ENCODE peak calls at places on chromosomes 13 and 19, in four cellular contexts. One of them, this sample, is unnamed.

GRCh38 chr13:39410089-39410901 is 192.7 kb downstream of the LHFPL6 start:
- DNase-seq in osteoblast: peak; percentile 37
- DNase-seq in cardiac fibroblast: peak; percentile 92
- DNase-seq in GM06990: no peak
- DNase-seq in this sample: no peak

GRCh38 chr19:13463296-13463695 is 43.0 kb downstream of the CACNA1A start:
- DNase-seq in GM06990: no peak
- DNase-seq in osteoblast: peak; percentile 87
- DNase-seq in cardiac fibroblast: peak; percentile 15
- DNase-seq in this sample: no peak

GRCh38 chr13:75482070-75482819 is at the start of gene TBC1D4:
- DNase-seq in cardiac fibroblast: peak; percentile 89
- DNase-seq in osteoblast: peak; percentile 94
- DNase-seq in GM06990: peak; percentile 89
- DNase-seq in this sample: peak; percentile 73

GRCh38 chr13:50685491-50685890 is 158.0 kb downstream of the DLEU7 start:
- DNase-seq in cardiac fibroblast: peak; percentile 54
- DNase-seq in GM06990: no peak
- DNase-seq in osteoblast: no peak
- DNase-seq in this sample: no peak

GRCh38 chr13:46795321-46795720 is 1.6 kb downstream of the ESD start:
- DNase-seq in cardiac fibroblast: no peak
- DNase-seq in osteoblast: no peak
- DNase-seq in GM06990: no peak
- DNase-seq in this sample: no peak

GRCh38 chr13:104057851-104058250 is 991.6 kb upstream of the SLC10A2 start:
- DNase-seq in osteoblast: no peak
- DNase-seq in GM06990: no peak
- DNase-seq in cardiac fibroblast: no peak
- DNase-seq in this sample: no peak

GRCh38 chr19:55005684-55006488 is 32.2 kb downstream of the GP6 start:
- DNase-seq in GM06990: peak; percentile 64
- DNase-seq in osteoblast: no peak
- DNase-seq in cardiac fibroblast: peak; percentile 65
- DNase-seq in this sample: peak; percentile 80

GRCh38 chr19:20367811-20368294 is 197.7 kb downstream of the ZNF737 start:
- DNase-seq in cardiac fibroblast: no peak
- DNase-seq in GM06990: no peak
- DNase-seq in osteoblast: no peak
- DNase-seq in this sample: no peak

GRCh38 chr19:38838208-38838985 is 6.8 kb upstream of the ECH1 start:
- DNase-seq in cardiac fibroblast: no peak
- DNase-seq in GM06990: no peak
- DNase-seq in osteoblast: peak; percentile 32
- DNase-seq in this sample: no peak

GRCh38 chr13:74573654-74574053 is 439.4 kb upstream of the KLF12 start:
- DNase-seq in GM06990: no peak
- DNase-seq in osteoblast: no peak
- DNase-seq in cardiac fibroblast: peak; percentile 15
- DNase-seq in this sample: no peak

GRCh38 chr13:97749174-97749573 is 204.3 kb upstream of the IPO5 start:
- DNase-seq in osteoblast: no peak
- DNase-seq in GM06990: no peak
- DNase-seq in cardiac fibroblast: peak; percentile 54
- DNase-seq in this sample: no peak

GRCh38 chr13:29543230-29544215 is 52.0 kb downstream of the SLC7A1 start:
- DNase-seq in osteoblast: no peak
- DNase-seq in cardiac fibroblast: peak; percentile 48
- DNase-seq in GM06990: peak; percentile 51
- DNase-seq in this sample: no peak

GRCh38 chr13:103803349-103803748 is 737.1 kb upstream of the SLC10A2 start:
- DNase-seq in GM06990: no peak
- DNase-seq in osteoblast: no peak
- DNase-seq in cardiac fibroblast: no peak
- DNase-seq in this sample: no peak

GRCh38 chr13:45626731-45627374 is 11.3 kb upstream of the ERICH6B start:
- DNase-seq in cardiac fibroblast: no peak
- DNase-seq in GM06990: no peak
- DNase-seq in osteoblast: peak; percentile 38
- DNase-seq in this sample: no peak

GRCh38 chr19:4575267-4575793 is 15.8 kb upstream of the SEMA6B start:
- DNase-seq in cardiac fibroblast: peak; percentile 99
- DNase-seq in osteoblast: peak; percentile 99
- DNase-seq in GM06990: no peak
- DNase-seq in this sample: peak; percentile 73

GRCh38 chr19:54364775-54365257 is at the start of gene LAIR1:
- DNase-seq in GM06990: peak; percentile 52
- DNase-seq in osteoblast: no peak
- DNase-seq in cardiac fibroblast: no peak
- DNase-seq in this sample: peak; percentile 81

GRCh38 chr19:4295972-4296771 is 6.0 kb downstream of the TMIGD2 start:
- DNase-seq in GM06990: no peak
- DNase-seq in cardiac fibroblast: no peak
- DNase-seq in osteoblast: peak; percentile 6
- DNase-seq in this sample: no peak

GRCh38 chr13:49457221-49457620 is 13.1 kb downstream of the SETDB2 start:
- DNase-seq in cardiac fibroblast: peak; percentile 39
- DNase-seq in osteoblast: no peak
- DNase-seq in GM06990: no peak
- DNase-seq in this sample: no peak

GRCh38 chr13:76707360-76707759 is 178.8 kb downstream of the KCTD12 start:
- DNase-seq in GM06990: no peak
- DNase-seq in osteoblast: no peak
- DNase-seq in cardiac fibroblast: peak; percentile 79
- DNase-seq in this sample: no peak

GRCh38 chr13:30165071-30165470 is 142.3 kb downstream of the KATNAL1 start:
- DNase-seq in osteoblast: no peak
- DNase-seq in cardiac fibroblast: no peak
- DNase-seq in GM06990: no peak
- DNase-seq in this sample: no peak

GRCh38 chr13:44752184-44752583 is 176.1 kb upstream of the TSC22D1 start:
- DNase-seq in cardiac fibroblast: no peak
- DNase-seq in osteoblast: no peak
- DNase-seq in GM06990: no peak
- DNase-seq in this sample: no peak

GRCh38 chr13:101424381-101425155 is 8.3 kb upstream of the NALCN start:
- DNase-seq in GM06990: no peak
- DNase-seq in osteoblast: no peak
- DNase-seq in cardiac fibroblast: no peak
- DNase-seq in this sample: no peak

GRCh38 chr19:29687897-29688728 is 22.9 kb downstream of the PLEKHF1 start:
- DNase-seq in osteoblast: peak; percentile 84
- DNase-seq in GM06990: no peak
- DNase-seq in cardiac fibroblast: peak; percentile 83
- DNase-seq in this sample: no peak

GRCh38 chr13:66689037-66689619 is 541.0 kb downstream of the PCDH9 start:
- DNase-seq in GM06990: no peak
- DNase-seq in cardiac fibroblast: peak; percentile 26
- DNase-seq in osteoblast: no peak
- DNase-seq in this sample: no peak

GRCh38 chr19:13974073-13974472 is 21.8 kb downstream of the DCAF15 start:
- DNase-seq in osteoblast: no peak
- DNase-seq in cardiac fibroblast: no peak
- DNase-seq in GM06990: no peak
- DNase-seq in this sample: no peak

GRCh38 chr13:23159587-23160240 is 21.1 kb upstream of the SGCG start:
- DNase-seq in osteoblast: no peak
- DNase-seq in GM06990: no peak
- DNase-seq in cardiac fibroblast: no peak
- DNase-seq in this sample: no peak

GRCh38 chr13:35699181-35699580 is 222.7 kb upstream of the MAB21L1 start:
- DNase-seq in GM06990: no peak
- DNase-seq in cardiac fibroblast: peak; percentile 67
- DNase-seq in osteoblast: peak; percentile 79
- DNase-seq in this sample: no peak

GRCh38 chr13:40518481-40518882 is 148.0 kb downstream of the FOXO1 start:
- DNase-seq in GM06990: peak; percentile 56
- DNase-seq in cardiac fibroblast: no peak
- DNase-seq in osteoblast: no peak
- DNase-seq in this sample: no peak

GRCh38 chr19:15445227-15445605 is 4.5 kb downstream of the WIZ start:
- DNase-seq in cardiac fibroblast: no peak
- DNase-seq in GM06990: no peak
- DNase-seq in osteoblast: no peak
- DNase-seq in this sample: no peak

GRCh38 chr19:8109455-8109854 is 39.9 kb downstream of the FBN3 start:
- DNase-seq in cardiac fibroblast: no peak
- DNase-seq in GM06990: no peak
- DNase-seq in osteoblast: peak; percentile 46
- DNase-seq in this sample: no peak

GRCh38 chr19:54430306-54431254 is 15.3 kb downstream of the TTYH1 start:
- DNase-seq in osteoblast: peak; percentile 92
- DNase-seq in GM06990: no peak
- DNase-seq in cardiac fibroblast: peak; percentile 30
- DNase-seq in this sample: no peak

GRCh38 chr19:843180-843835 is 2.5 kb downstream of the PRTN3 start:
- DNase-seq in osteoblast: no peak
- DNase-seq in cardiac fibroblast: no peak
- DNase-seq in GM06990: no peak
- DNase-seq in this sample: no peak

GRCh38 chr13:102690883-102691282 is 4.0 kb downstream of the METTL21C start:
- DNase-seq in GM06990: no peak
- DNase-seq in osteoblast: no peak
- DNase-seq in cardiac fibroblast: no peak
- DNase-seq in this sample: no peak

GRCh38 chr13:59477011-59477410 is 686.7 kb downstream of the DIAPH3 start:
- DNase-seq in osteoblast: no peak
- DNase-seq in cardiac fibroblast: peak; percentile 28
- DNase-seq in GM06990: no peak
- DNase-seq in this sample: no peak
- TF ChIP-seq CTCF in osteoblast: peak; percentile 30
- TF ChIP-seq CTCF in cardiac fibroblast: peak; percentile 60
- TF ChIP-seq CTCF in GM06990: peak; percentile 52
- TF ChIP-seq CTCF in this sample: no peak

DNA sequence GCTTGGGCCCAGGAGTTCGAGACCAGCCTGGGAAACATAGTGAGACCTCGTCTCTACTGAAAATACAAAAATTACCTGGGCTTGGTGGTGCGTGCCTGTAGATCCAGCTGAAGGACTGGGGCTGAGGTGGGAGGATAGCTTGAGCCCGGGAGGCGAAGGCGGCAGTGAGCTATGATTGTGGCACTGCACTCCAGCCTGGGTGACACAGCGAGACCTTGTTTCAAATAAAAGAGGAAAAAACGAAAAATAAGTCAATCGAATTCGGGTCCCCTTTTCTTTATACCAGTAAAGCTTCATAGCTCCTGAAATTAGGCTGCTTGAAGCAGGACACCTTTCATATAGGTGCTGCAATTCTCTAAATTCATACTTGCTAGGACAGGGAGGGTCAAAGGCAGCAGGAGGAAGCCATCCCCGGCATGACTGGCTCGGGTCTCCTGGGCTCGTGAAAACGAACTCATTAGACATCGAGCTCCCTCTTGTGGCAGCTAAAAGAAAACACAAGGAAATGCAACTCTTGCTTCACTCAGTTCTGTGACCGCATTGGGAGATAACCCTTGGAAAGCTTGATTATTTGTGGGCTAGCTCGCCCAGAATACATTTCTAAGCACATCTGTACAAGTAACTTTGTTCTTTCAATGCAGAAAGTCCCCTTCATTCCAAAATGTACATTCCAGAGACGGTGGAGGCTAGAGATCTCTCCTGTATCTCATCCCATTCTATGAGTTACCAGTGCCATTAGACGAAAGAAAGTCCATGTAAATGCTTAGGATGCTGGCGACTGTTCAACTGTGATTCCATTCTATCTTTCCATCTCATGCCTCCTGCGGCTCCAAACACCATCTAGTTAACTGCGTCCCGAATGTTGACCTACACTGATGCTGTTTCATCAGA is 16.8 kb downstream of the FPR2 start:
- DNase-seq in osteoblast: no peak
- DNase-seq in cardiac fibroblast: peak; percentile 96
- DNase-seq in GM06990: no peak
- DNase-seq in this sample: peak; percentile 84
- TF ChIP-seq CTCF in osteoblast: peak; percentile 79
- TF ChIP-seq CTCF in cardiac fibroblast: peak; percentile 64
- TF ChIP-seq CTCF in GM06990: peak; percentile 65
- TF ChIP-seq CTCF in this sample: peak; percentile 84

GRCh38 chr13:52847682-52848432 is 583 bp downstream of the PCDH8 start:
- DNase-seq in cardiac fibroblast: no peak
- DNase-seq in osteoblast: no peak
- DNase-seq in GM06990: no peak
- DNase-seq in this sample: no peak

GRCh38 chr13:52846567-52847321 is 1.7 kb downstream of the PCDH8 start:
- DNase-seq in osteoblast: peak; percentile 84
- DNase-seq in cardiac fibroblast: no peak
- DNase-seq in GM06990: no peak
- DNase-seq in this sample: no peak

GRCh38 chr13:52845766-52846566 is 2.5 kb downstream of the PCDH8 start:
- DNase-seq in osteoblast: peak; percentile 87
- DNase-seq in cardiac fibroblast: no peak
- DNase-seq in GM06990: peak; percentile 35
- DNase-seq in this sample: no peak

GRCh38 chr13:52847322-52847681 is 1.1 kb downstream of the PCDH8 start:
- DNase-seq in osteoblast: no peak
- DNase-seq in GM06990: no peak
- DNase-seq in cardiac fibroblast: no peak
- DNase-seq in this sample: no peak

DNA sequence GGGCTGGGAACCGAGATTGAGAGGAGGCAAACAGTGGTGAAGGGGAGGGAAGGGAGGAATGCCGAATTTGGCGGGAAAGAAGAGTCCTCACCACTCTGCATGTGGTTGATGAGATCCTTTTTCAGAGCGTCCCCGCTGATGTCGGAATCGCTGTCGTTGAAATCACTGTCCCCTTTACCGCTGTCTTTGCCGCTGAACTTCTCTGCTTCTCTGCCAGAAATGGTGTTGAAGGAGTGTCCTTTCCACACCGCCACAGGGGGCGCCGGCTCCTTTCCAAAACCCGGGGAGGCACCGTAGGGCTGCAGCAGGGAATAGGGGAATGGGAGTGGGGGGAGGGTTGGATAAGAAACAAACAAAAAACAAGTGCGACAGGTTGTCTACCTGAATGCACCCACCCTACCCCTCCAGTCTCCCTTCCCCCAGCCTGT is 3.1 kb downstream of the PCDH8 start:
- DNase-seq in cardiac fibroblast: no peak
- DNase-seq in osteoblast: no peak
- DNase-seq in GM06990: no peak
- DNase-seq in this sample: no peak
- TF ChIP-seq CTCF in cardiac fibroblast: no peak
- TF ChIP-seq CTCF in osteoblast: no peak
- TF ChIP-seq CTCF in GM06990: peak; percentile 31
- TF ChIP-seq CTCF in this sample: no peak

GRCh38 chr19:50776131-50776530 is 5.9 kb downstream of the GPR32 start:
- DNase-seq in cardiac fibroblast: no peak
- DNase-seq in osteoblast: no peak
- DNase-seq in GM06990: no peak
- DNase-seq in this sample: no peak
- TF ChIP-seq CTCF in cardiac fibroblast: no peak
- TF ChIP-seq CTCF in osteoblast: no peak
- TF ChIP-seq CTCF in GM06990: no peak
- TF ChIP-seq CTCF in this sample: no peak

This sample was measured in CD14-positive monocyte.